ENCODE peak calls at places on chromosome 11, in five cellular contexts. One of them, this sample, is unnamed.

GRCh38 chr11:124899376-124900145 is 1.9 kb upstream of the ROBO4 start:
- DNase-seq in IMR-90: no peak
- DNase-seq in H1: peak; percentile 41
- DNase-seq in mesenchymal stem cell: peak; percentile 33
- DNase-seq in neuronal stem cell: no peak
- DNase-seq in this sample: peak; percentile 41

GRCh38 chr11:3043315-3043871 is 13.8 kb downstream of the CARS1 start:
- DNase-seq in IMR-90: no peak
- DNase-seq in H1: no peak
- DNase-seq in mesenchymal stem cell: peak; percentile 40
- DNase-seq in neuronal stem cell: no peak
- DNase-seq in this sample: no peak

GRCh38 chr11:102849319-102849718 is 5.9 kb upstream of the MMP3 start:
- DNase-seq in IMR-90: peak; percentile 45
- DNase-seq in H1: no peak
- DNase-seq in mesenchymal stem cell: peak; percentile 18
- DNase-seq in neuronal stem cell: no peak
- DNase-seq in this sample: no peak

GRCh38 chr11:75665126-75665525 is 3.7 kb downstream of the MAP6 start:
- DNase-seq in IMR-90: no peak
- DNase-seq in H1: no peak
- DNase-seq in mesenchymal stem cell: no peak
- DNase-seq in neuronal stem cell: no peak
- DNase-seq in this sample: no peak

GRCh38 chr11:44285756-44286155 is 24.2 kb downstream of the ALX4 start:
- DNase-seq in IMR-90: peak; percentile 10
- DNase-seq in H1: no peak
- DNase-seq in mesenchymal stem cell: no peak
- DNase-seq in neuronal stem cell: no peak
- DNase-seq in this sample: peak; percentile 49

GRCh38 chr11:86386791-86387190 is 12.1 kb downstream of the CCDC81 start:
- DNase-seq in IMR-90: peak; percentile 8
- DNase-seq in H1: no peak
- DNase-seq in mesenchymal stem cell: no peak
- DNase-seq in neuronal stem cell: no peak
- DNase-seq in this sample: no peak

GRCh38 chr11:58490827-58491226 is 17.1 kb downstream of the OR5B21 start:
- DNase-seq in IMR-90: no peak
- DNase-seq in H1: no peak
- DNase-seq in mesenchymal stem cell: no peak
- DNase-seq in neuronal stem cell: no peak
- DNase-seq in this sample: no peak

GRCh38 chr11:70483077-70483861 is 84.9 kb downstream of the CTTN start:
- DNase-seq in IMR-90: peak; percentile 60
- DNase-seq in H1: no peak
- DNase-seq in mesenchymal stem cell: peak; percentile 38
- DNase-seq in neuronal stem cell: no peak
- DNase-seq in this sample: peak; percentile 68

GRCh38 chr11:125056931-125057330 is 6.2 kb upstream of the SLC37A2 start:
- DNase-seq in IMR-90: no peak
- DNase-seq in H1: no peak
- DNase-seq in mesenchymal stem cell: no peak
- DNase-seq in neuronal stem cell: no peak
- DNase-seq in this sample: no peak

GRCh38 chr11:45590743-45591142 is 74.7 kb downstream of the CHST1 start:
- DNase-seq in IMR-90: no peak
- DNase-seq in H1: no peak
- DNase-seq in mesenchymal stem cell: no peak
- DNase-seq in neuronal stem cell: no peak
- DNase-seq in this sample: no peak

GRCh38 chr11:48055292-48056132 is 75.2 kb downstream of the PTPRJ start:
- DNase-seq in IMR-90: peak; percentile 47
- DNase-seq in H1: no peak
- DNase-seq in mesenchymal stem cell: peak; percentile 52
- DNase-seq in neuronal stem cell: no peak
- DNase-seq in this sample: no peak

GRCh38 chr11:65927904-65928397 is 8.7 kb downstream of the DRAP1 start:
- DNase-seq in IMR-90: no peak
- DNase-seq in H1: no peak
- DNase-seq in mesenchymal stem cell: peak; percentile 44
- DNase-seq in neuronal stem cell: no peak
- DNase-seq in this sample: no peak

GRCh38 chr11:76329084-76329648 is 51.8 kb downstream of the THAP12 start:
- DNase-seq in IMR-90: peak; percentile 49
- DNase-seq in H1: peak; percentile 45
- DNase-seq in mesenchymal stem cell: peak; percentile 74
- DNase-seq in neuronal stem cell: no peak
- DNase-seq in this sample: peak; percentile 92

GRCh38 chr11:57667065-57667714 is 724 bp upstream of the ZDHHC5 start:
- DNase-seq in IMR-90: peak; percentile 99
- DNase-seq in H1: peak; percentile 86
- DNase-seq in mesenchymal stem cell: peak; percentile 99
- DNase-seq in neuronal stem cell: peak; percentile 98
- DNase-seq in this sample: peak; percentile 99

GRCh38 chr11:70016666-70017347 is 61.3 kb upstream of the ANO1 start:
- DNase-seq in IMR-90: peak; percentile 78
- DNase-seq in H1: no peak
- DNase-seq in mesenchymal stem cell: peak; percentile 4
- DNase-seq in neuronal stem cell: no peak
- DNase-seq in this sample: no peak

GRCh38 chr11:66337103-66337899 is 1.1 kb upstream of the RIN1 start:
- DNase-seq in IMR-90: peak; percentile 56
- DNase-seq in H1: peak; percentile 44
- DNase-seq in mesenchymal stem cell: peak; percentile 75
- DNase-seq in neuronal stem cell: no peak
- DNase-seq in this sample: no peak

GRCh38 chr11:126990716-126991480 is 9.7 kb downstream of the KIRREL3 start:
- DNase-seq in IMR-90: peak; percentile 40
- DNase-seq in H1: no peak
- DNase-seq in mesenchymal stem cell: no peak
- DNase-seq in neuronal stem cell: no peak
- DNase-seq in this sample: no peak

GRCh38 chr11:126989942-126990715 is 10.4 kb downstream of the KIRREL3 start:
- DNase-seq in IMR-90: peak; percentile 77
- DNase-seq in H1: peak; percentile 96
- DNase-seq in mesenchymal stem cell: peak; percentile 48
- DNase-seq in neuronal stem cell: peak; percentile 76
- DNase-seq in this sample: peak; percentile 91

GRCh38 chr11:126992804-126993111 is 7.8 kb downstream of the KIRREL3 start:
- DNase-seq in IMR-90: peak; percentile 95
- DNase-seq in H1: no peak
- DNase-seq in mesenchymal stem cell: peak; percentile 46
- DNase-seq in neuronal stem cell: no peak
- DNase-seq in this sample: peak; percentile 13

GRCh38 chr11:126992065-126992803 is 8.3 kb downstream of the KIRREL3 start:
- DNase-seq in IMR-90: peak; percentile 98
- DNase-seq in H1: no peak
- DNase-seq in mesenchymal stem cell: peak; percentile 79
- DNase-seq in neuronal stem cell: no peak
- DNase-seq in this sample: peak; percentile 57

GRCh38 chr11:126991596-126991995 is 9.0 kb downstream of the KIRREL3 start:
- DNase-seq in IMR-90: peak; percentile 80
- DNase-seq in H1: no peak
- DNase-seq in mesenchymal stem cell: peak; percentile 29
- DNase-seq in neuronal stem cell: no peak
- DNase-seq in this sample: no peak
- H3K4me3 ChIP-seq in IMR-90: no peak overlapping the region
- H3K4me3 ChIP-seq in H1: no peak overlapping the region
- H3K4me3 ChIP-seq in mesenchymal stem cell: no peak overlapping the region
- H3K4me3 ChIP-seq in neuronal stem cell: no peak overlapping the region
- H3K4me3 ChIP-seq in this sample: no peak overlapping the region

DNA sequence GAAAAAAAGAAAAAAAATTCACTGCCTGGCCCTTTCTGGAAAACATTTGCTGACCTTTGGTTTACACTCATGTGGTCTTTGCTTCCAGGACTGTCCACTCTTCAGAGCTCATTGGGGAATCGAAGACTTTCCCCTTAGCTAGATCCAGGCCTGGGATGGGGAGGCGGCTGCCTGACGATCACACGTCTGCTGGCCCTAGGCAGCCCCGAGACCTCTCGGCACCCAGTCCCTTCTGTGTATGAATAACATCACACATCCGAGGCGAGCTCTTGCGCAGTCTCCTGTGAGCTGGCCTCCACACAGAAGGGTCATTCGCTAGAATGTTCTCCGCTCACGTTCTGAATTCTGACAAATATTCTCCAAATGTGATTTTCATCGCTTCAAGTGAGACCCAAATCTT is 25.7 kb upstream of the GAL start:
- DNase-seq in IMR-90: peak; percentile 31
- DNase-seq in H1: no peak
- DNase-seq in mesenchymal stem cell: peak; percentile 7
- DNase-seq in neuronal stem cell: no peak
- DNase-seq in this sample: no peak
- H3K4me2 ChIP-seq in IMR-90: peak overlapping the region; percentile 27
- H3K4me2 ChIP-seq in H1: no peak overlapping the region
- H3K4me2 ChIP-seq in mesenchymal stem cell: no peak overlapping the region
- H3K4me2 ChIP-seq in neuronal stem cell: no peak overlapping the region
- H3K4me2 ChIP-seq in this sample: no peak overlapping the region

DNA sequence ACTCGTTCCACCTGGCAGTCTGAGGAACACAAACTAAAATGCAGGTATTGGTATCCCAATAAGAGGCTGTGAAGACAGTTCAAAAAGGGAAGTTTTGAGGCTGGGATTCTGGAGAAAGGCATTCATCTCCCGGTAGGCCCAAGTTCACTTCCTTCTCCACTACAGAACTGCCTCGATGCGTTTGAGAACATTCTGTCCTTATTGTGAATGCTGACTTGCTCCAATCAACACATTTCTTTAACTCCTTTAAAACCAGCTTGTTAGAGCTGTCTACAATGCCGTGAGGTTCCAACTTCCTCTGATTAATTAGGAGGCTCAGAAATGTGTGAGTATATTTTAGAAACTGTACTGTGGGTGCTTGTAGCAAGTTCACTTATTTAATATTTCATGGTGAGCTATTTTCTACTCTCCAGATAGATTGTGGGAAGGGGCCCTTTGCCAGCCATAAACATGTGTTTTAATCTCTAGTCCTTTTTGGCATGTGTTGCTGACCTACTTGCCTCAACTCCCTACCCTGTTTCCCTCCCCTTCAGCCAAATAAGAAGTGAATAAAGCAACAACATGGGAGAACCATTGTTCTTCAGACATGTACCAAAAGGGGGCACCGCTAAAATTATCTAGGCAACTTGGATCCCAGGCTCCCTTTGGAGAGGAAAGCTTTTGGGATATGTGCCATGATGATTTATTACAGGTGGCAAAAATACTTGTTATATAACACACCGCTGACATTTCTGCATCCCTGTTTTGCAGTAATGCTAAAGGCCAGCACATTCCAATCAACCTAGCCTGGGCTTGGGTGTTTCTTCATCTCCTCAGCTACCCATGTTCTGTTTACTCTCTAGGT is 245.6 kb downstream of the BLID start:
- DNase-seq in IMR-90: no peak
- DNase-seq in H1: no peak
- DNase-seq in mesenchymal stem cell: no peak
- DNase-seq in neuronal stem cell: no peak
- DNase-seq in this sample: no peak
- H3K4ac ChIP-seq in IMR-90: no peak overlapping the region
- H3K4ac ChIP-seq in H1: no peak overlapping the region
- H3K4ac ChIP-seq in mesenchymal stem cell: no peak overlapping the region
- H3K4ac ChIP-seq in neuronal stem cell: no peak overlapping the region
- H3K4ac ChIP-seq in this sample: no peak overlapping the region

DNA sequence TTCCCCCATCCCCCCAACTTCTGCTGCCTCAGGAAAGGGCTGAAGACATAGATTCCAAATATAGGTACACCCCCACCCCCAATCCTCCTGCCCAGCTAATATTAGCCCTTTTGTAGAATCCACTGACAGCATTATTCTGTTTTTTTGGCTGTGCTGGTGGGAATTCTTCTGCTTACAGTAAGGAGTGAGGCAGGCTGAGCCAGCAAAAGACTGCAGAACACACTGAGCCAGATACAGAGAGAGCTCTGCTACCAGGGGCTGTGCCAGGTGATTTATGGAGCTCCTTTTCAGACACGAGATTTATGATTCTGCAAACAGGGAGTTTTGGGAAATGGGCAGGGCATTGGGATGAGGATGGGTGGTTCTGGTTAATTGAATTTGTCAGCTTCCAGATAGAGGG is 163.9 kb downstream of the TENM4 start:
- DNase-seq in IMR-90: no peak
- DNase-seq in H1: no peak
- DNase-seq in mesenchymal stem cell: no peak
- DNase-seq in neuronal stem cell: no peak
- DNase-seq in this sample: no peak
- H3K4me3 ChIP-seq in IMR-90: no peak overlapping the region
- H3K4me3 ChIP-seq in H1: no peak overlapping the region
- H3K4me3 ChIP-seq in mesenchymal stem cell: no peak overlapping the region
- H3K4me3 ChIP-seq in neuronal stem cell: no peak overlapping the region
- H3K4me3 ChIP-seq in this sample: no peak overlapping the region

GRCh38 chr11:128437137-128437536 is 150.2 kb downstream of the ETS1 start:
- DNase-seq in IMR-90: peak; percentile 79
- DNase-seq in H1: no peak
- DNase-seq in mesenchymal stem cell: no peak
- DNase-seq in neuronal stem cell: no peak
- DNase-seq in this sample: no peak
- H3K4me2 ChIP-seq in IMR-90: no peak overlapping the region
- H3K4me2 ChIP-seq in H1: no peak overlapping the region
- H3K4me2 ChIP-seq in mesenchymal stem cell: peak overlapping the region; percentile 47
- H3K4me2 ChIP-seq in neuronal stem cell: no peak overlapping the region
- H3K4me2 ChIP-seq in this sample: no peak overlapping the region

GRCh38 chr11:62678770-62679696 is at the start of gene UBXN1:
- DNase-seq in IMR-90: peak; percentile 83
- DNase-seq in H1: peak; percentile 88
- DNase-seq in mesenchymal stem cell: peak; percentile 92
- DNase-seq in neuronal stem cell: peak; percentile 65
- DNase-seq in this sample: peak; percentile 90
- H3K4ac ChIP-seq in IMR-90: peak within 1 kb of the TSS; percentile 85
- H3K4ac ChIP-seq in H1: no peak within 1 kb of the TSS
- H3K4ac ChIP-seq in mesenchymal stem cell: peak within 1 kb of the TSS; percentile 76
- H3K4ac ChIP-seq in neuronal stem cell: no peak within 1 kb of the TSS
- H3K4ac ChIP-seq in this sample: no peak within 1 kb of the TSS

GRCh38 chr11:117808768-117809167 is 11.8 kb upstream of the DSCAML1 start:
- DNase-seq in IMR-90: no peak
- DNase-seq in H1: no peak
- DNase-seq in mesenchymal stem cell: no peak
- DNase-seq in neuronal stem cell: no peak
- DNase-seq in this sample: no peak
- H3K4me3 ChIP-seq in IMR-90: no peak overlapping the region
- H3K4me3 ChIP-seq in H1: no peak overlapping the region
- H3K4me3 ChIP-seq in mesenchymal stem cell: peak overlapping the region; percentile 61
- H3K4me3 ChIP-seq in neuronal stem cell: no peak overlapping the region
- H3K4me3 ChIP-seq in this sample: no peak overlapping the region

DNA sequence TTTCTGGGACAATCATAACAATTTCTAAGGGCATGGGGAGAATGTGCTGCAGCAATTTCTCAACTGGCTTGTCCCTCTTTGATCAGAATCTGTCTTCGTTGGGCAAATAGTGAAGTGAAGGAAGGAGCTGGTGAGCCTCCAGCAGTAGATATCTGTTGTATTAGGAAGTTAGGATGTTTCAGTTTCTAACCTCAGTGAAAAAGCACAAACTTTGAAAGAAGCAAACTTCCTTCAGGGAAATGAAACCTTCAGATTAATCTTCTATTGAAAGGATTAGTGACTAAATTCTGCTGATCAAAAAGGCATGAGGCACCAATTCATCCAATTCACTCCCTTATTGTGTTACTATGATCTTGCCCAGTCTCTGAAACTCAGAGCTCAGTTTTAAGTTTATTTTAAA is 24.3 kb downstream of the LMO2 start:
- DNase-seq in IMR-90: no peak
- DNase-seq in H1: no peak
- DNase-seq in mesenchymal stem cell: no peak
- DNase-seq in neuronal stem cell: no peak
- DNase-seq in this sample: no peak
- H3K4me2 ChIP-seq in IMR-90: no peak overlapping the region
- H3K4me2 ChIP-seq in H1: no peak overlapping the region
- H3K4me2 ChIP-seq in mesenchymal stem cell: no peak overlapping the region
- H3K4me2 ChIP-seq in neuronal stem cell: no peak overlapping the region
- H3K4me2 ChIP-seq in this sample: no peak overlapping the region